ENCODE peak calls at places on chromosomes 2 and 18, in four cellular contexts. C, O, I and H are unnamed samples.

GRCh38 chr2:234905547-234906260 is 46.1 kb upstream of the SH3BP4 start:
- DNase-seq in I (no peak), C (peak), O (no peak), H (no peak)

GRCh38 chr2:197806317-197806633 is 1.9 kb downstream of the PLCL1 start:
- DNase-seq in O (no peak), C (peak), I (no peak), H (no peak)

GRCh38 chr18:28175047-28175929 is 1.6 kb downstream of the CDH2 start:
- DNase-seq in I (no peak), O (no peak), C (peak), H (no peak)

GRCh38 chr2:53848062-53848461 is 11.7 kb downstream of the GPR75 start:
- DNase-seq in C (no peak), O (no peak), I (no peak), H (no peak)

GRCh38 chr2:230205034-230205433 is 14.8 kb downstream of the SP110 start:
- DNase-seq in I (no peak), C (no peak), O (no peak), H (no peak)

GRCh38 chr18:48037481-48038271 is 107.2 kb upstream of the SMAD2 start:
- DNase-seq in I (no peak), C (peak), O (peak), H (peak)

GRCh38 chr2:204643326-204643725 is 98.1 kb downstream of the PARD3B start:
- DNase-seq in C (no peak), O (no peak), I (no peak), H (no peak)

GRCh38 chr2:38097611-38098350 is 21.8 kb upstream of the CYP1B1 start:
- DNase-seq in I (no peak), O (no peak), C (peak), H (no peak)

GRCh38 chr2:99640568-99641215 is 150.9 kb upstream of the REV1 start:
- DNase-seq in O (no peak), I (no peak), C (no peak), H (no peak)

GRCh38 chr2:17208511-17208910 is 309.7 kb downstream of the RAD51AP2 start:
- DNase-seq in C (peak), O (no peak), I (no peak), H (no peak)

GRCh38 chr2:20299113-20299512 is 51.5 kb downstream of the PUM2 start:
- DNase-seq in O (no peak), I (no peak), C (no peak), H (no peak)

GRCh38 chr2:85503611-85504433 is 35.1 kb upstream of the MAT2A start:
- DNase-seq in O (peak), I (no peak), C (no peak), H (no peak)

GRCh38 chr2:59395119-59395518 is 1154.0 kb upstream of the FANCL start:
- DNase-seq in I (no peak), C (no peak), O (no peak), H (no peak)

GRCh38 chr2:118431188-118431562 is 342.9 kb downstream of the INSIG2 start:
- DNase-seq in I (no peak), C (peak), O (no peak), H (no peak)

GRCh38 chr2:8684421-8684884 is 2.6 kb downstream of the ID2 start:
- DNase-seq in I (no peak), C (peak), O (no peak), H (peak)

GRCh38 chr2:100692906-100693305 is 127.0 kb upstream of the NPAS2 start:
- DNase-seq in I (no peak), O (no peak), C (no peak), H (no peak)

GRCh38 chr2:24702800-24703199 is 90.4 kb downstream of the PTRHD1 start:
- DNase-seq in I (no peak), O (no peak), C (peak), H (no peak)

GRCh38 chr2:30436859-30437435 is 10.1 kb upstream of the LCLAT1 start:
- DNase-seq in I (no peak), C (peak), O (no peak), H (no peak)

GRCh38 chr2:239675856-239676715 is 275.3 kb upstream of the HDAC4 start:
- DNase-seq in O (peak), C (no peak), I (peak), H (peak)

GRCh38 chr2:239814917-239815637 is 210.1 kb downstream of the NDUFA10 start:
- DNase-seq in O (peak), C (no peak), I (peak), H (no peak)

GRCh38 chr2:75580606-75581005 is 19.9 kb upstream of the EVA1A start:
- DNase-seq in I (no peak), O (no peak), C (no peak), H (no peak)

GRCh38 chr18:55861266-55861665 is 273.3 kb upstream of the TCF4 start:
- DNase-seq in O (no peak), I (no peak), C (peak), H (no peak)

GRCh38 chr18:79405019-79405780 is 9.5 kb downstream of the NFATC1 start:
- DNase-seq in I (peak), O (no peak), C (no peak), H (no peak)

GRCh38 chr18:78908462-78908861 is 71.2 kb upstream of the SALL3 start:
- DNase-seq in C (no peak), I (peak), O (no peak), H (peak)

GRCh38 chr2:31335921-31336570 is 78.5 kb downstream of the XDH start:
- DNase-seq in C (peak), I (no peak), O (no peak), H (no peak)

GRCh38 chr2:219509780-219510511 is 4.3 kb upstream of the ASIC4 start:
- DNase-seq in C (peak), I (no peak), O (peak), H (no peak)

GRCh38 chr2:217974389-217975005 is 28.3 kb downstream of the TNS1 start:
- DNase-seq in I (peak), O (peak), C (no peak), H (no peak)

GRCh38 chr2:217972490-217972889 is 30.3 kb downstream of the TNS1 start:
- DNase-seq in I (peak), C (peak), O (peak), H (no peak)

GRCh38 chr2:217971166-217971565 is 31.6 kb downstream of the TNS1 start:
- DNase-seq in I (no peak), C (no peak), O (no peak), H (no peak)

GRCh38 chr2:217972037-217972436 is 30.8 kb downstream of the TNS1 start:
- DNase-seq in I (no peak), C (no peak), O (no peak), H (no peak)

GRCh38 chr2:217973008-217973787 is 29.6 kb downstream of the TNS1 start:
- DNase-seq in O (peak), C (no peak), I (peak), H (no peak)
- H3K27ac ChIP-seq in O (peak), C (no peak), I (peak), H (peak)

DNA sequence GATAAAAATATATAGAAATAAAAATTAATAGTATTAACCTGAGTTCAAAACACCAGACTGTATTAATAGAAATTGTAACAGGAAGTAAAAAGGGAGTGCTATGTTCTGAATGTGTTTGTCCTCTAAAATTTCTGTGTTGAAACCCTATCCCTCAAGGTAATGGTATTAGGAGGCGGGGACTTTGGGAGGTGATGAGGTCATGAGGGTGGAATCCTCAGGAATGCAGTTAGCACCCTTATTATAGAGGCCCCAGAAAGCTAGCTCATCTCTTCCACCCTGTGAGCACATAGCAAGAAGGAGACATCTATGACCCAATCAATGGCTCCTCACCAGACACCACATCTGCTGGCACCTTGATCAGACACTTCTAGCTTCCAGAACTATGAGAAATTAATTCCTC is 124.5 kb downstream of the CMPK2 start:
- DNase-seq in C (no peak), I (no peak), O (no peak), H (no peak)
- H3K4me3 ChIP-seq in C (no peak), I (no peak), O (no peak), H (no peak)

GRCh38 chr2:149559341-149560068 is 28.1 kb downstream of the MMADHC start:
- DNase-seq in O (no peak), C (no peak), I (no peak), H (no peak)
- TF ChIP-seq CTCF in O (no peak), C (no peak), I (no peak), H (no peak)

GRCh38 chr2:96408631-96409542 is 73.3 kb downstream of the NCAPH start:
- DNase-seq in O (no peak), I (peak), C (peak), H (no peak)

GRCh38 chr2:96407041-96407918 is 71.7 kb downstream of the NCAPH start:
- DNase-seq in C (peak), O (peak), I (peak), H (no peak)

GRCh38 chr2:96404446-96405373 is 69.1 kb downstream of the NCAPH start:
- DNase-seq in O (no peak), I (peak), C (no peak), H (no peak)

GRCh38 chr2:96409543-96410184 is 74.1 kb downstream of the NCAPH start:
- DNase-seq in I (no peak), C (peak), O (no peak), H (no peak)

GRCh38 chr2:96407919-96408550 is 72.5 kb downstream of the NCAPH start:
- DNase-seq in C (no peak), O (no peak), I (no peak), H (no peak)
- H3K27ac ChIP-seq in C (no peak), O (peak), I (no peak), H (peak)